ENCODE peak calls at places on chromosomes 16 and 17, in ten cellular contexts. J, I, Q, N, Y, U, G, E, F and K are unnamed samples.

GRCh38 chr17:82246365-82247174 is 17.7 kb downstream of the SLC16A3 start:
- DNase-seq in J (peak), I (no peak), Q (peak), N (no peak), Y (peak), U (peak), G (peak), E (no peak), F (no peak), K (no peak)

GRCh38 chr17:3598078-3598477 is 11.1 kb downstream of the TRPV1 start:
- DNase-seq in J (no peak), I (no peak), Q (no peak), N (no peak), Y (no peak), U (no peak), G (no peak), E (no peak), F (no peak), K (no peak)

GRCh38 chr16:8474576-8474975 is 115.7 kb downstream of the TMEM114 start:
- DNase-seq in J (peak), I (no peak), Q (no peak), N (no peak), Y (no peak), U (no peak), G (no peak), E (no peak), F (no peak), K (peak)

GRCh38 chr17:10105513-10106001 is 92.8 kb downstream of the GAS7 start:
- DNase-seq in J (no peak), I (no peak), Q (no peak), N (no peak), Y (no peak), U (no peak), G (no peak), E (no peak), F (peak), K (no peak)

GRCh38 chr17:68981288-68981687 is 26.1 kb upstream of the ABCA8 start:
- DNase-seq in J (no peak), I (no peak), Q (no peak), N (peak), Y (peak), U (peak), G (no peak), E (no peak), F (peak), K (no peak)

GRCh38 chr16:31129568-31130335 is 5.8 kb downstream of the PRSS8 start:
- DNase-seq in J (no peak), I (no peak), Q (no peak), N (no peak), Y (no peak), U (peak), G (no peak), E (no peak), F (peak), K (peak)

GRCh38 chr16:67833418-67834241 is 8.5 kb upstream of the THAP11 start:
- DNase-seq in J (peak), I (peak), Q (peak), N (peak), Y (peak), U (peak), G (peak), E (no peak), F (peak), K (peak)

GRCh38 chr17:13426991-13427390 is 174.7 kb downstream of the HS3ST3A1 start:
- DNase-seq in J (no peak), I (peak), Q (no peak), N (no peak), Y (no peak), U (no peak), G (no peak), E (no peak), F (no peak), K (no peak)

GRCh38 chr16:22813946-22814325 is at the start of gene HS3ST2:
- DNase-seq in J (peak), I (no peak), Q (no peak), N (no peak), Y (no peak), U (peak), G (peak), E (peak), F (peak), K (peak)

GRCh38 chr16:22813223-22813945 is 578 bp upstream of the HS3ST2 start:
- DNase-seq in J (peak), I (no peak), Q (peak), N (no peak), Y (peak), U (peak), G (peak), E (peak), F (peak), K (peak)

GRCh38 chr16:22815863-22816262 is 1.9 kb downstream of the HS3ST2 start:
- DNase-seq in J (no peak), I (no peak), Q (no peak), N (no peak), Y (no peak), U (no peak), G (no peak), E (no peak), F (no peak), K (no peak)

GRCh38 chr16:22814330-22815105 is 556 bp downstream of the HS3ST2 start:
- DNase-seq in J (peak), I (no peak), Q (no peak), N (no peak), Y (no peak), U (no peak), G (no peak), E (peak), F (no peak), K (no peak)

GRCh38 chr16:22816475-22816874 is 2.5 kb downstream of the HS3ST2 start:
- DNase-seq in J (no peak), I (no peak), Q (no peak), N (no peak), Y (no peak), U (no peak), G (no peak), E (no peak), F (no peak), K (no peak)
- TF ChIP-seq EP300 in J (no peak), I (no peak), Q (no peak), N (no peak), Y (no peak), U (no peak), G (no peak), E (no peak), F (no peak), K (no peak)

GRCh38 chr17:64173646-64174045 is 43.7 kb upstream of the ERN1 start:
- DNase-seq in J (no peak), I (no peak), Q (no peak), N (no peak), Y (no peak), U (no peak), G (no peak), E (no peak), F (no peak), K (no peak)

GRCh38 chr17:64170286-64170685 is 40.3 kb upstream of the ERN1 start:
- DNase-seq in J (no peak), I (no peak), Q (no peak), N (no peak), Y (no peak), U (no peak), G (no peak), E (no peak), F (no peak), K (no peak)

GRCh38 chr17:64171041-64171440 is 41.1 kb upstream of the ERN1 start:
- DNase-seq in J (no peak), I (no peak), Q (no peak), N (no peak), Y (no peak), U (no peak), G (no peak), E (no peak), F (no peak), K (no peak)

GRCh38 chr17:64174686-64175456 is 44.9 kb upstream of the ERN1 start:
- DNase-seq in J (no peak), I (no peak), Q (no peak), N (no peak), Y (no peak), U (no peak), G (no peak), E (no peak), F (no peak), K (peak)

DNA sequence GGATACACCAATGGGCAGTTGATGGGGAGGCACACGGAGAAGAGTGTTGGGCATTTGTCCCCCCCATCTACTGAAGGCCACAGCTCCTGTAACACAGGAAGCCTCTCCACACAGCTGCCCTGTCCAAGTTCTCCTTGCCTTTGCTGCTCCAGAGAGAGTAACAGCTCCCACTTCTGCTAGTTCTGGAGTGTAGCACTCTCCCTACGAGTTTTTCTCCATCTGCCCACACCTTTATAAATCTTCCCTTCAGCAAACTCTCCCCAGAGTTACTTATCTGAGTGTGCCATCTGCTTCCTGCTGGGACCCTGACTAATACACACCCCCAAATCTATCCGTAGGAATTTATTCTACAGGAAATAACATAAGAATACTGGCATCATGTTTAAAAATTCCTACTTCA is 42.6 kb upstream of the ERN1 start:
- DNase-seq in J (no peak), I (no peak), Q (peak), N (no peak), Y (no peak), U (no peak), G (no peak), E (no peak), F (no peak), K (no peak)
- TF ChIP-seq POLR2AphosphoS5 in J (no peak), I (no peak), Q (no peak), N (no peak), Y (no peak), U (no peak), G (no peak), E (no peak), F (no peak), K (no peak)

GRCh38 chr16:87053016-87053982 is 263.9 kb downstream of the C16orf95 start:
- DNase-seq in J (no peak), I (no peak), Q (peak), N (no peak), Y (no peak), U (no peak), G (no peak), E (no peak), F (no peak), K (no peak)
- TF ChIP-seq CTCF in J (peak), I (no peak), Q (peak), N (no peak), Y (no peak), U (no peak), G (no peak), E (peak), F (no peak), K (no peak)

DNA sequence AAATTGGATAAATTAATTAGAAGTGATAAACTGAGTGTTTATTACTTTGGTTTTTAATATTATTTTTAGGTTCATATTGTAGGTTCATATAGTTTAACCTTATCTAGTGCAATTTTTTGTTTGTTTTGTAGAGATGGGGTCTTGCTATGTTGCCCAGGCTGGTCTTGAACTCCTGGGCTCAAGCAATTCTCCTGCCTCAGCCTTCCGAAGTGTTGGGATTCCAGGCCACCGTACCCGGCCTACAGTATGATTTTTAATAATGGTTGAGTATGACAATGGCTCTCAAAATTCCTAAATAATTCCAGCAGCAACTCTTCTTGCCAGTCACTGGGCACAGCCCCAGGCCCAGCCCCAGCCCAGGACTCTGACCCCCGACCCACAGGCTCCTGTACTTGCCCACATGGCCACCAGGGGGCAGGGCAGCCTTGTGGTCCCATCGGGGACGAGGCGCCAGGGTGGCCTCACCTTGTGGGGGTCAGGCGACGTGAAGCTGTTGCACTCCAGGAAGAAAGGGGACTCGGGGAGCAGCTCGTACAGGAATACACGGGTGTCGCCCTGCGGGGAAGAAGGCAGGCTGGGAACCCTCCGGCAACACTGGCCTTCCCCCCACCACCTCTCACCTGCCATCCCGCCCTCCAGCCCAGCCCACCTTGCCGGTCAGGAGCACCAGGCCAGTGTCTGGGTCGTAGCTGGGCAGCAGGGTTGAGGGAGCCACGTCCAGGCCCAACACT is 7.9 kb upstream of the PAM16 start:
- DNase-seq in J (peak), I (no peak), Q (peak), N (no peak), Y (peak), U (peak), G (no peak), E (no peak), F (peak), K (peak)
- TF ChIP-seq EP300 in J (no peak), I (no peak), Q (no peak), N (no peak), Y (no peak), U (no peak), G (no peak), E (no peak), F (no peak), K (no peak)